ENCODE peak calls at places on chromosomes 11 and 22, in six cellular contexts. U, K, W, R, H and M are unnamed samples.

GRCh38 chr22:47919893-47920292 is 1157.4 kb downstream of the TBC1D22A start:
- DNase-seq in K (no peak), U (no peak), H (no peak), R (no peak), W (no peak), M (no peak)

GRCh38 chr11:58927393-58928081 is 11.8 kb upstream of the GLYATL1 start:
- DNase-seq in U (no peak), K (peak; percentile 37), R (no peak), W (no peak), H (peak; percentile 43), M (no peak)

GRCh38 chr11:1047576-1048156 is 11.1 kb upstream of the MUC6 start:
- DNase-seq in W (no peak), K (no peak), H (no peak), R (no peak), U (no peak), M (no peak)

GRCh38 chr22:38733329-38734202 is 22.2 kb downstream of the SUN2 start:
- DNase-seq in K (peak; percentile 67), W (peak; percentile 82), R (no peak), U (peak; percentile 87), H (peak; percentile 57), M (no peak)

GRCh38 chr22:24474221-24474620 is 20.9 kb upstream of the UPB1 start:
- DNase-seq in K (no peak), U (no peak), W (no peak), H (peak; percentile 80), R (peak; percentile 40), M (peak; percentile 46)

GRCh38 chr11:292211-293121 is 3.5 kb downstream of the PGGHG start:
- DNase-seq in U (peak; percentile 63), R (no peak), H (no peak), W (peak; percentile 11), K (no peak), M (no peak)

GRCh38 chr11:57459112-57460016 is 964 bp upstream of the RTN4RL2 start:
- DNase-seq in R (no peak), H (peak; percentile 48), K (no peak), W (no peak), U (no peak), M (no peak)

GRCh38 chr11:116119158-116119557 is 614.9 kb upstream of the CADM1 start:
- DNase-seq in U (no peak), H (no peak), K (no peak), W (no peak), R (no peak), M (no peak)

GRCh38 chr11:102476812-102477211 is 24.2 kb upstream of the TMEM123 start:
- DNase-seq in H (no peak), W (no peak), U (no peak), K (peak; percentile 61), R (no peak), M (no peak)

GRCh38 chr11:6319001-6319878 is 1.1 kb downstream of the CAVIN3 start:
- DNase-seq in H (peak; percentile 70), W (peak; percentile 56), K (no peak), R (no peak), U (peak; percentile 88), M (no peak)
- H3K4me3 ChIP-seq in H (peak overlapping the region; percentile 63), W (peak overlapping the region; percentile 78), K (peak overlapping the region; percentile 32), R (peak overlapping the region; percentile 64), U (peak overlapping the region; percentile 81), M (peak overlapping the region; percentile 69)

GRCh38 chr11:117750916-117751773 is 45.9 kb downstream of the DSCAML1 start:
- DNase-seq in R (no peak), W (no peak), H (no peak), U (no peak), K (no peak), M (no peak)

GRCh38 chr11:117750357-117750756 is 46.7 kb downstream of the DSCAML1 start:
- DNase-seq in H (no peak), R (no peak), K (no peak), W (no peak), U (no peak), M (no peak)

GRCh38 chr11:117749541-117749910 is 47.5 kb downstream of the DSCAML1 start:
- DNase-seq in W (no peak), U (no peak), K (no peak), H (no peak), R (no peak), M (no peak)

GRCh38 chr11:117747892-117748291 is 49.1 kb downstream of the DSCAML1 start:
- DNase-seq in U (no peak), K (no peak), W (no peak), R (no peak), H (no peak), M (no peak)

GRCh38 chr11:117748771-117749540 is 48.1 kb downstream of the DSCAML1 start:
- DNase-seq in K (no peak), R (no peak), U (no peak), W (no peak), H (no peak), M (no peak)
- H3K4me3 ChIP-seq in K (no peak overlapping the region), R (no peak overlapping the region), U (no peak overlapping the region), W (no peak overlapping the region), H (no peak overlapping the region), M (no peak overlapping the region)

GRCh38 chr22:44454113-44454769 is 43.8 kb downstream of the RTL6 start:
- DNase-seq in K (no peak), W (no peak), H (no peak), R (no peak), U (no peak), M (no peak)
- H3K4me3 ChIP-seq in K (no peak overlapping the region), W (no peak overlapping the region), H (no peak overlapping the region), R (no peak overlapping the region), U (no peak overlapping the region), M (no peak overlapping the region)

GRCh38 chr22:21104126-21104691 is 58.5 kb downstream of the LRRC74B start:
- DNase-seq in K (no peak), W (no peak), R (no peak), U (no peak), H (no peak), M (no peak)

GRCh38 chr22:21100149-21101032 is 54.6 kb downstream of the LRRC74B start:
- DNase-seq in W (no peak), U (no peak), R (no peak), K (no peak), H (peak; percentile 25), M (no peak)

GRCh38 chr22:21101877-21102638 is 56.3 kb downstream of the LRRC74B start:
- DNase-seq in U (no peak), H (no peak), R (no peak), K (no peak), W (no peak), M (no peak)

GRCh38 chr22:21103633-21104032 is 57.9 kb downstream of the LRRC74B start:
- DNase-seq in R (no peak), H (no peak), K (no peak), W (no peak), U (no peak), M (no peak)

GRCh38 chr22:21102659-21103267 is 57.0 kb downstream of the LRRC74B start:
- DNase-seq in U (peak; percentile 74), W (peak; percentile 67), H (peak; percentile 71), K (peak; percentile 62), R (peak; percentile 71), M (no peak)
- H3K4me3 ChIP-seq in U (no peak overlapping the region), W (no peak overlapping the region), H (peak overlapping the region; percentile 5), K (peak overlapping the region; percentile 17), R (peak overlapping the region; percentile 55), M (no peak overlapping the region)

DNA sequence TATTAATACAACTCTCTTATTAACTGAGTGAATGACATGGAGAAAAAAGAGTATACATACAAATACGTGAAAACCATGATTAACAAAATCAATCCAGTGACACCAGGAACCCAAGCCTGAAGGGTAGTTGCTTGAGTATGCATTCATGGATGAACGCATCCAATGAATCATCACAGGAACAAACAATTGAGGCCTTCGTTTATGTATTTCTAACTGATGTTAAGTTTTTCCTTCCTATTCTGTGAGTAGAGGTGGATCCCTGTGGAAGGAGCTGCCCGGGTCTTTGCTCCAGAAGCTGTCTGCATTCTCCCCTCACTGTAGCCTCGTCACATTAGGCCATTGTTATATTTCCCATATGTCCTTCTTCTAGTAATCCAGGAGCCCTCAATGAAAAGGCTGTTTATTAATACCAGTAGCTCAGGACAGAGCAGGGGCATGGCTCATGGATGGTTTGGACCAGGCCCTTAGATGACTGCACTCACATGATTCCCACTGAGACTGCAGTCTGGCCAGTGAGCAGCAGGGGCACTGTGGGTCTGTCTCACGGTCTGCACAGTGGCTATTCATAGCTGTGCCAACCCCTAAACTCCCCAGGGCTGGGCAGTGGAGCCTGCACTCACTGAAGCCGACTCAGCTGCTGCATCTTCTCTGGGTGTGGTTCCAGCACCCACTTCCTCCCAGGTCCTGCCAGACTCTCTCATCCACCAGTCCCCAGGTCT is 128.1 kb upstream of the TOP3B start:
- DNase-seq in U (no peak), W (no peak), H (peak; percentile 49), K (no peak), R (peak; percentile 46), M (peak; percentile 24)
- H3K4me3 ChIP-seq in U (no peak overlapping the region), W (no peak overlapping the region), H (no peak overlapping the region), K (no peak overlapping the region), R (no peak overlapping the region), M (no peak overlapping the region)

GRCh38 chr11:67022961-67023956 is at the start of gene SYT12:
- DNase-seq in H (peak; percentile 56), R (no peak), W (no peak), U (no peak), K (no peak), M (no peak)

GRCh38 chr11:67022341-67022933 is 497 bp upstream of the SYT12 start:
- DNase-seq in R (peak; percentile 75), H (peak; percentile 39), K (peak; percentile 73), U (peak; percentile 78), W (peak; percentile 44), M (no peak)

GRCh38 chr11:67024966-67025365 is 2.0 kb downstream of the SYT12 start:
- DNase-seq in U (no peak), K (no peak), H (no peak), R (no peak), W (no peak), M (no peak)

GRCh38 chr11:67024410-67024809 is 1.5 kb downstream of the SYT12 start:
- DNase-seq in R (no peak), U (no peak), W (no peak), K (no peak), H (no peak), M (no peak)

DNA sequence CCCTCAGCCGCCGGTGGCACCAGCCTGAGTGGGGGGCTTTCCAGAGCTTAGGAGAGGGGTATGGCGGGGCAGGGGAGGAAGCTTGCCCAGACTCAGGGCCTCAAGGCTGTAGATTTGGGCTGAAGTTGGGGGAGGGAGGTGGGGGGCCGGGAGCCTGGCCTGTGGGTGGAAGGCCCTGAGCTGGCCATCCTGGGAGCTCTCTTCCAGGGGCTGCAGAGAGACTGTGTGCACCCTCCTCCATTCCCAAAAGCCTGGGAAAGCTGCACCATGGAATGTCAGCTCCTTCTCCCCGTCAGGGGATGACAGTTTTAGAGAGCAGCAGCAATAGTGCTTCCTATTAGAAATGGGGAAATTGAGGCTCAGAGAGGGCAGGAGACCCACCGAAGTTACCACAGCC is 1.0 kb downstream of the SYT12 start:
- DNase-seq in K (no peak), W (no peak), R (no peak), H (no peak), U (no peak), M (no peak)
- H3K4me3 ChIP-seq in K (no peak overlapping the region), W (peak overlapping the region; percentile 65), R (peak overlapping the region; percentile 34), H (peak overlapping the region; percentile 27), U (peak overlapping the region; percentile 61), M (peak overlapping the region; percentile 37)

GRCh38 chr11:112336356-112336886 is 75.8 kb upstream of the PLET1 start:
- DNase-seq in W (no peak), H (no peak), K (no peak), U (no peak), R (no peak), M (no peak)

GRCh38 chr11:112339566-112339965 is 78.9 kb upstream of the PLET1 start:
- DNase-seq in W (no peak), K (no peak), U (no peak), H (no peak), R (no peak), M (no peak)

GRCh38 chr11:112334381-112334780 is 73.7 kb upstream of the PLET1 start:
- DNase-seq in W (no peak), U (no peak), R (no peak), H (no peak), K (no peak), M (no peak)
- H3K4me3 ChIP-seq in W (no peak overlapping the region), U (no peak overlapping the region), R (no peak overlapping the region), H (no peak overlapping the region), K (no peak overlapping the region), M (no peak overlapping the region)